ENCODE peak calls at places on chromosomes 2 and 18, in seven cellular contexts. I is NCI-H2081, B is kidney tubule cell, L is osteocyte, C is C1 segment of cervical spinal cord, D is NCI-H774, G is NCI-H1092. J is an unnamed sample.

GRCh38 chr18:23356915-23357421 is 96.1 kb upstream of the RIOK3 start:
- DNase-seq in D (no peak), I (no peak), G (no peak), C (no peak), L (peak), B (no peak), J (no peak)

GRCh38 chr2:126902152-126902835 is 3.6 kb downstream of the TEX51 start:
- DNase-seq in L (peak), I (no peak), C (no peak), D (no peak), G (no peak), B (no peak), J (peak)

GRCh38 chr2:63899639-63900038 is 57.9 kb downstream of the UGP2 start:
- DNase-seq in I (no peak), D (no peak), B (no peak), G (no peak), C (no peak), L (no peak), J (no peak)

GRCh38 chr2:149562304-149562703 is 25.3 kb downstream of the MMADHC start:
- DNase-seq in L (no peak), C (no peak), D (peak), G (no peak), I (no peak), B (peak), J (no peak)

GRCh38 chr2:98768765-98769476 is 38.0 kb upstream of the MGAT4A start:
- DNase-seq in D (peak), C (no peak), L (no peak), B (peak), I (no peak), G (no peak), J (no peak)

GRCh38 chr2:177727577-177728351 is 335.2 kb downstream of the AGPS start:
- DNase-seq in C (no peak), I (no peak), G (no peak), L (no peak), B (no peak), D (no peak), J (no peak)

GRCh38 chr2:138113871-138114525 is 149.7 kb downstream of the HNMT start:
- DNase-seq in G (no peak), B (peak), I (no peak), C (no peak), L (no peak), D (no peak), J (no peak)

GRCh38 chr2:127410871-127411396 is 7.3 kb upstream of the PROC start:
- DNase-seq in C (no peak), D (peak), G (no peak), I (no peak), L (no peak), B (peak), J (no peak)

GRCh38 chr18:37564796-37565137 is 831 bp downstream of the CELF4 start:
- DNase-seq in B (peak), I (no peak), D (no peak), C (no peak), G (no peak), L (no peak), J (no peak)

GRCh38 chr2:238461916-238462315 is 35.2 kb downstream of the ASB1 start:
- DNase-seq in L (no peak), I (no peak), C (no peak), G (no peak), B (no peak), D (no peak), J (no peak)

GRCh38 chr2:19355931-19356544 is 2.4 kb downstream of the OSR1 start:
- DNase-seq in B (no peak), D (no peak), L (peak), I (no peak), C (no peak), G (no peak), J (no peak)

GRCh38 chr2:165872101-165872791 is 78.2 kb upstream of the GALNT3 start:
- DNase-seq in C (no peak), I (no peak), G (no peak), B (no peak), L (no peak), D (no peak), J (no peak)

GRCh38 chr2:23692901-23693605 is 233.9 kb downstream of the ATAD2B start:
- DNase-seq in I (no peak), D (no peak), G (no peak), C (no peak), L (no peak), B (no peak), J (no peak)

GRCh38 chr2:226799976-226800940 is 638 bp upstream of the IRS1 start:
- DNase-seq in G (no peak), C (peak), D (no peak), B (peak), I (no peak), L (no peak), J (peak)

GRCh38 chr2:133271105-133271504 is 297.2 kb downstream of the NCKAP5 start:
- DNase-seq in B (no peak), D (no peak), L (no peak), C (no peak), G (no peak), I (no peak), J (no peak)

GRCh38 chr2:44802409-44803099 is 138.9 kb upstream of the SIX3 start:
- DNase-seq in G (no peak), C (no peak), D (no peak), L (no peak), B (peak), I (no peak), J (no peak)

GRCh38 chr2:178279142-178279541 is 84.8 kb downstream of the OSBPL6 start:
- DNase-seq in B (peak), I (no peak), C (no peak), L (no peak), D (no peak), G (no peak), J (no peak)